ENCODE peak calls at places on chromosomes 12 and 14, in six cellular contexts. D, T, C, N, Y and J are unnamed samples.

GRCh38 chr12:39012870-39013269 is 107.5 kb upstream of the CPNE8 start:
- DNase-seq in D (no peak), T (no peak), C (no peak), N (no peak), Y (no peak), J (peak)

GRCh38 chr14:74932401-74932901 is 9.4 kb upstream of the RPS6KL1 start:
- DNase-seq in D (no peak), T (no peak), C (no peak), N (no peak), Y (no peak), J (no peak)

GRCh38 chr14:57352771-57353170 is 37.6 kb upstream of the NAA30 start:
- DNase-seq in D (no peak), T (no peak), C (no peak), N (no peak), Y (no peak), J (no peak)

GRCh38 chr12:80655751-80656150 is 51.7 kb upstream of the MYF6 start:
- DNase-seq in D (no peak), T (no peak), C (no peak), N (peak), Y (no peak), J (no peak)

GRCh38 chr12:83575326-83575725 is 888.6 kb downstream of the TMTC2 start:
- DNase-seq in D (no peak), T (no peak), C (no peak), N (no peak), Y (no peak), J (no peak)

GRCh38 chr14:88492272-88493089 is 62.3 kb downstream of the PTPN21 start:
- DNase-seq in D (peak), T (peak), C (peak), N (peak), Y (peak), J (peak)

GRCh38 chr12:57151741-57152407 is 4.5 kb upstream of the LRP1-AS start:
- DNase-seq in D (no peak), T (no peak), C (no peak), N (peak), Y (no peak), J (no peak)

GRCh38 chr12:67539946-67540345 is 108.6 kb upstream of the DYRK2 start:
- DNase-seq in D (no peak), T (no peak), C (no peak), N (no peak), Y (no peak), J (no peak)

GRCh38 chr14:53011053-53011462 is 60.2 kb upstream of the FERMT2 start:
- DNase-seq in D (peak), T (peak), C (peak), N (peak), Y (no peak), J (peak)

GRCh38 chr12:84480803-84481202 is 431.8 kb downstream of the SLC6A15 start:
- DNase-seq in D (no peak), T (no peak), C (no peak), N (no peak), Y (no peak), J (no peak)

GRCh38 chr12:96420255-96420930 is 20.2 kb upstream of the CDK17 start:
- DNase-seq in D (no peak), T (no peak), C (no peak), N (no peak), Y (no peak), J (no peak)

GRCh38 chr12:95277139-95277538 is 59.5 kb downstream of the VEZT start:
- DNase-seq in D (no peak), T (no peak), C (peak), N (peak), Y (no peak), J (no peak)

GRCh38 chr14:58646479-58646878 is 8.7 kb downstream of the DACT1 start:
- DNase-seq in D (no peak), T (no peak), C (no peak), N (no peak), Y (no peak), J (no peak)

GRCh38 chr12:26789731-26790644 is 43.0 kb downstream of the ITPR2 start:
- DNase-seq in D (no peak), T (no peak), C (peak), N (peak), Y (no peak), J (no peak)

GRCh38 chr12:111409403-111410228 is 3.9 kb downstream of the SH2B3 start:
- DNase-seq in D (no peak), T (peak), C (peak), N (peak), Y (no peak), J (peak)

GRCh38 chr12:3641428-3641883 is 111.5 kb downstream of the CRACR2A start:
- DNase-seq in D (no peak), T (no peak), C (peak), N (peak), Y (no peak), J (peak)

GRCh38 chr12:65209655-65210043 is 40.3 kb downstream of the LEMD3 start:
- DNase-seq in D (no peak), T (no peak), C (no peak), N (no peak), Y (no peak), J (no peak)

GRCh38 chr12:47394070-47394469 is 311.8 kb downstream of the RPAP3 start:
- DNase-seq in D (no peak), T (no peak), C (no peak), N (no peak), Y (no peak), J (peak)

GRCh38 chr14:21987937-21988336 is 314.3 kb upstream of the OR4E1 start:
- DNase-seq in D (peak), T (no peak), C (peak), N (peak), Y (no peak), J (peak)

GRCh38 chr12:131013118-131013517 is 59.4 kb downstream of the ADGRD1 start:
- DNase-seq in D (no peak), T (no peak), C (no peak), N (no peak), Y (no peak), J (no peak)

GRCh38 chr12:4421590-4422031 is 24.0 kb downstream of the FGF6 start:
- DNase-seq in D (peak), T (no peak), C (peak), N (peak), Y (no peak), J (peak)

GRCh38 chr14:36320210-36321003 is at the start of gene MBIP:
- DNase-seq in D (peak), T (peak), C (peak), N (peak), Y (peak), J (peak)

GRCh38 chr14:31408421-31408820 is 11.9 kb downstream of the HEATR5A start:
- DNase-seq in D (no peak), T (no peak), C (no peak), N (no peak), Y (no peak), J (no peak)

GRCh38 chr12:29320295-29321090 is 60.5 kb downstream of the ERGIC2 start:
- DNase-seq in D (no peak), T (no peak), C (peak), N (peak), Y (no peak), J (no peak)

GRCh38 chr12:27344246-27344645 is 11.6 kb downstream of the BMAL2 start:
- DNase-seq in D (no peak), T (no peak), C (no peak), N (no peak), Y (no peak), J (no peak)

GRCh38 chr14:63910593-63911363 is 58.0 kb downstream of the SYNE2 start:
- DNase-seq in D (no peak), T (no peak), C (no peak), N (peak), Y (no peak), J (no peak)

GRCh38 chr12:31321565-31322228 is 4.3 kb downstream of the SINHCAF start:
- DNase-seq in D (no peak), T (no peak), C (peak), N (peak), Y (no peak), J (no peak)

GRCh38 chr12:67358686-67359374 is 89.7 kb downstream of the CAND1 start:
- DNase-seq in D (no peak), T (no peak), C (peak), N (peak), Y (no peak), J (no peak)

GRCh38 chr12:46914336-46914735 is 88.5 kb upstream of the SLC38A4 start:
- DNase-seq in D (no peak), T (no peak), C (no peak), N (no peak), Y (no peak), J (no peak)

GRCh38 chr14:20262642-20263128 is 23.6 kb downstream of the OR11H4 start:
- DNase-seq in D (no peak), T (no peak), C (peak), N (peak), Y (no peak), J (peak)

GRCh38 chr12:93990832-93991748 is 157.3 kb upstream of the PLXNC1 start:
- DNase-seq in D (peak), T (peak), C (peak), N (peak), Y (peak), J (peak)

GRCh38 chr12:50825372-50825838 is 17.3 kb upstream of the TMPRSS12 start:
- DNase-seq in D (peak), T (no peak), C (peak), N (peak), Y (no peak), J (peak)

GRCh38 chr12:67269632-67270578 is 747 bp downstream of the CAND1 start:
- DNase-seq in D (no peak), T (peak), C (no peak), N (no peak), Y (peak), J (peak)

GRCh38 chr12:2344892-2345291 is 292.1 kb downstream of the CACNA1C start:
- DNase-seq in D (no peak), T (no peak), C (no peak), N (no peak), Y (no peak), J (no peak)

GRCh38 chr12:109916045-109916444 is 16.0 kb downstream of the TCHP start:
- DNase-seq in D (no peak), T (no peak), C (no peak), N (no peak), Y (no peak), J (no peak)

GRCh38 chr12:124036117-124037109 is 63.4 kb downstream of the ZNF664 start:
- DNase-seq in D (peak), T (no peak), C (peak), N (peak), Y (peak), J (peak)

GRCh38 chr14:101235042-101235871 is 326.0 kb upstream of the DIO3 start:
- DNase-seq in D (peak), T (peak), C (peak), N (peak), Y (peak), J (peak)

GRCh38 chr14:70655110-70655826 is 13.6 kb downstream of the TTC9 start:
- DNase-seq in D (no peak), T (peak), C (no peak), N (no peak), Y (peak), J (peak)

GRCh38 chr14:57502581-57503254 is 9.1 kb upstream of the CCDC198 start:
- DNase-seq in D (no peak), T (no peak), C (no peak), N (no peak), Y (no peak), J (no peak)

GRCh38 chr14:94888108-94888507 is 118.2 kb upstream of the GSC start:
- DNase-seq in D (no peak), T (no peak), C (no peak), N (no peak), Y (no peak), J (no peak)

GRCh38 chr14:94886931-94887330 is 117.0 kb upstream of the GSC start:
- DNase-seq in D (no peak), T (no peak), C (no peak), N (no peak), Y (no peak), J (no peak)

GRCh38 chr14:94887591-94887990 is 117.7 kb upstream of the GSC start:
- DNase-seq in D (no peak), T (no peak), C (no peak), N (no peak), Y (no peak), J (no peak)

GRCh38 chr14:94890755-94891154 is 120.8 kb upstream of the GSC start:
- DNase-seq in D (no peak), T (no peak), C (no peak), N (no peak), Y (no peak), J (no peak)

DNA sequence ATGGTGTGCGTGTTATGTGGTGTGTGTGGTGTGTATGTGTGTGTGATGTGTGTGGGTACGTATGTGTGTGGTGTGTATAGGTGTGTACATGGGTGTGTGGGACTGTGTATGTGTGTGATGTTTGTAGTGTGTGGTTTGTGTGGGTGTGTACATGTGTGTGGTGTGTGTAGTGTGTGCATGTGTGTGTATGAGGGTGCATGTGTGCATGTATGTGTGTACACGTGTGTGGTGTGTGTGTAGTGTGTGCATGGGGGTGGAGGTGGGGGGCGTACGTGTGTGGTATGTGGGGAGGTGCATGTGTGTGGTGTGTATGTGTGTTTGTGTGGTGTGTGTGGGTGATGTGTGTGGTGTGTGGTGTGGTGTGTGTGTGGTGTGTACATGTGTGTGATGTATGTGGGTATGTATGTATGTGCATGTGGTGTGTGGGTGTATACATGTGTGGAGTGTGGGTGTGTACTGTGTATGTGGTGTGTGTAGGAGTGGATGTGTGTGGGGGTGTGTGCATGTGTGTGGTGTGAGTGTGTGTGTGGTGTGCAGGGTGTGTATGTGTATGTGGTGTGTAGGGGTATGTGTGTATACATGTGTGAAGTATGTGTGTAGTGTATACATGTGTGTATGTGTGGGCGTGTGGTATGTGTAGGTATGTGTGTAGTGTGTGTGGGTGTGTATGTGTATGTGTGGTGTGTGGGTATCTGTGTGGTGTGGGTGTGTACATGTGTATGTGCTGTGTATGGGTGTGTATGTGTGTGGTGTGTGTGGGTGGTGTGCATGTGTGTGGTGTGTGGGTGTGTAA is 119.8 kb upstream of the GSC start:
- DNase-seq in D (no peak), T (no peak), C (no peak), N (no peak), Y (no peak), J (no peak)
- H2BK15ac ChIP-seq in D (no peak), T (no peak), C (no peak), N (no peak), Y (peak), J (no peak)

DNA sequence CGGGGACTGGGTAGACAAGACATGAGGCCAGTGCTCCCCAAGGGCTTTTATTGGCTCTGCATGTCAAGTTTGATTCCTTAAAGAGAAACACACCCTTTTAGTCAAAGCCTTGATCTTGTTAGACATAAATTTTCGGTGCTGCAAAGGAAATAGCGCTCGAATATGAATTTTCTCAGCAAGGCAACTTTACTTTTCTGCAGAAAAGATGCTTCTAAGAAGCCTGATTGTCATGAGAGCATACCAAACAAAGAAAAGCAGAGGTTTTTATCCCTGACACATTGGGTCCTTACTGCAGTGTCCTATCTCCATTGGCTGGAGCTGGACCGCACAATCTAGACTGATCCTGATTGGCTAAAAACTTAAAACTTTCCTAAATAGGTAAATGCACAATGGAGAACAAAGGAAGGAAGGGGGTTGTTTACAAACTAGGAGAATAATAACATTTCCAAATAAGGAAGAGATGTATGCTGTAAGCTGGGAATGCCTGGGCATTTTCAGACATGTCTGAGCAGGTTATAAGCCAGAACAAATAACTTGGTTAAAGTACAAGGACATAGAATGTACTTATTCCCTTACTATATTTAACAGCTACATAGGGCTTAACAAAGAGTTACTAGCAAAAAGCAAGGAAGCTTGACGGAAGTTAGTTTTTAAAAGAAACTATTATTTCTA is 17.2 kb downstream of the TXNRD1 start:
- DNase-seq in D (no peak), T (no peak), C (no peak), N (no peak), Y (no peak), J (no peak)
- H2BK15ac ChIP-seq in D (no peak), T (no peak), C (no peak), N (no peak), Y (no peak), J (no peak)

GRCh38 chr12:6078378-6079083 is 45.9 kb downstream of the VWF start:
- DNase-seq in D (no peak), T (no peak), C (no peak), N (no peak), Y (no peak), J (peak)

GRCh38 chr12:6076776-6077700 is 47.4 kb downstream of the VWF start:
- DNase-seq in D (no peak), T (no peak), C (no peak), N (no peak), Y (no peak), J (no peak)

GRCh38 chr12:6074979-6075585 is 49.4 kb downstream of the VWF start:
- DNase-seq in D (no peak), T (peak), C (no peak), N (no peak), Y (no peak), J (no peak)

GRCh38 chr12:6074394-6074793 is 50.1 kb downstream of the VWF start:
- DNase-seq in D (no peak), T (no peak), C (no peak), N (no peak), Y (no peak), J (no peak)

GRCh38 chr12:6076340-6076739 is 48.1 kb downstream of the VWF start:
- DNase-seq in D (no peak), T (no peak), C (no peak), N (no peak), Y (no peak), J (no peak)
- H2BK15ac ChIP-seq in D (no peak), T (no peak), C (no peak), N (no peak), Y (no peak), J (no peak)

GRCh38 chr12:116354534-116354933 is 77.0 kb upstream of the MED13L start:
- DNase-seq in D (no peak), T (no peak), C (no peak), N (no peak), Y (no peak), J (no peak)
- H2BK15ac ChIP-seq in D (no peak), T (no peak), C (peak), N (no peak), Y (no peak), J (no peak)

DNA sequence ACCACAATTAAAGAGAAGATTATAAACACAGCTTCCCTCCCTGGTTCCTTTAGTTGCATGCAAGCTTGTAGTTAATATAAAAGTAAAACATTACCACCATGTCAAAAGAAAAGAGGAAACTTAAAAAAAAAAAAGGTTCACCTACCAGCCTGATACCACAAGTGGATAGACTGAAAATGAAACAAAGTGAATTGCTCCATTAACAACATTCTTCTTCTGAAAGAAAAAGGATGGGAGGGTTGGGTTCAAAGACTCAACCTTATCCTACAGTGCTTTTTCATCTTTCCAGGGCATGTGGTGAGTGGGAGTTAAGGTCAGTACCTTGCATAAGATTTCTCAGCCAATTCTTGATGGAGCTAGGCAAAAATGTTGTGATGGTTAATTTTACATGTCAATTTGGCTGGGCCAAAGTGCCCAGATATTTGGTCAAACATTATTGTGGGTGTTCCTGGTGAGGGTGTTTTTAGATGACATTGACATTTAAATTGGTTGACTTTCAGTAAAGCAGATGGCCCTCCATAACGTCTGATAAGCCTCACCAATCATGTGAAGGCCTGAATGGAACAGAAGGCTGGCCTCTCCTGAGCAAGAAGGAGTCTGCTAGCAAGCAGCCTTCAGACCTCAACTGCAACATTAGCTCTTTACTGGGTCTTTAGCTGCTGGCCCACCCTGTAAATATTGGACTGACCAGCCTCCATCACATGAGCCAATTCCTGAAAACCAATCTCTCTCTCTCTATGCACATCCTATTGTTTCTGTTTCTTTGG is 28.8 kb downstream of the VCPKMT start:
- DNase-seq in D (no peak), T (no peak), C (no peak), N (no peak), Y (no peak), J (no peak)
- H2BK15ac ChIP-seq in D (no peak), T (no peak), C (no peak), N (no peak), Y (no peak), J (no peak)

GRCh38 chr14:73258845-73259611 is 21.7 kb downstream of the PAPLN start:
- DNase-seq in D (no peak), T (no peak), C (no peak), N (no peak), Y (no peak), J (no peak)

GRCh38 chr14:73261075-73261474 is 23.8 kb downstream of the PAPLN start:
- DNase-seq in D (no peak), T (no peak), C (no peak), N (no peak), Y (no peak), J (no peak)

GRCh38 chr14:73261520-73262426 is 24.5 kb downstream of the PAPLN start:
- DNase-seq in D (no peak), T (no peak), C (no peak), N (no peak), Y (no peak), J (no peak)

GRCh38 chr14:73259837-73260236 is 22.5 kb downstream of the PAPLN start:
- DNase-seq in D (no peak), T (peak), C (no peak), N (no peak), Y (no peak), J (no peak)

GRCh38 chr14:73260574-73260973 is 23.3 kb downstream of the PAPLN start:
- DNase-seq in D (no peak), T (no peak), C (no peak), N (no peak), Y (no peak), J (no peak)
- H2BK15ac ChIP-seq in D (no peak), T (no peak), C (no peak), N (no peak), Y (no peak), J (no peak)